ENCODE peak calls at places on chromosomes 11 and 22, in four cellular contexts. X is WTC11, D is K562, R is HepG2. T is an unnamed sample.

GRCh38 chr22:17444204-17444504 is 74.9 kb downstream of the CECR2 start:
- DNase-seq in X (no peak), D (no peak), R (no peak), T (no peak)

GRCh38 chr22:20128619-20128901 is 3.0 kb upstream of the ZDHHC8 start:
- DNase-seq in X (no peak), D (no peak), R (no peak), T (no peak)

GRCh38 chr11:31788066-31788465 is 23.1 kb downstream of the PAX6 start:
- DNase-seq in X (no peak), D (no peak), R (no peak), T (no peak)

GRCh38 chr11:17552392-17553248 is 5.6 kb downstream of the OTOG start:
- DNase-seq in X (no peak), D (no peak), R (no peak), T (no peak)

GRCh38 chr11:75272391-75272790 is 31.8 kb downstream of the TPBGL start:
- DNase-seq in X (no peak), D (no peak), R (no peak), T (no peak)

GRCh38 chr22:24181088-24181995 is at the start of gene SUSD2:
- DNase-seq in X (peak; percentile 44), D (peak; percentile 52), R (peak; percentile 76), T (peak; percentile 46)

GRCh38 chr11:120258661-120259060 is 18.7 kb downstream of the POU2F3 start:
- DNase-seq in X (no peak), D (no peak), R (no peak), T (no peak)

GRCh38 chr11:15843309-15843857 is 513.0 kb downstream of the SOX6 start:
- DNase-seq in X (no peak), D (no peak), R (no peak), T (no peak)

GRCh38 chr11:67316882-67317364 is 13.6 kb downstream of the SSH3 start:
- DNase-seq in X (no peak), D (no peak), R (no peak), T (no peak)

GRCh38 chr22:37618072-37618656 is 9.5 kb downstream of the GGA1 start:
- DNase-seq in X (no peak), D (no peak), R (no peak), T (no peak)

GRCh38 chr11:63613517-63614135 is 607 bp downstream of the PLAAT3 start:
- DNase-seq in X (peak; percentile 68), D (peak; percentile 25), R (no peak), T (no peak)

GRCh38 chr11:2360081-2360642 is 16.9 kb upstream of the CD81 start:
- DNase-seq in X (no peak), D (no peak), R (no peak), T (no peak)

GRCh38 chr11:61922539-61922938 is 5.2 kb upstream of the RAB3IL1 start:
- DNase-seq in X (no peak), D (peak; percentile 67), R (no peak), T (no peak)

GRCh38 chr11:93099811-93100210 is 98.0 kb downstream of the SLC36A4 start:
- DNase-seq in X (no peak), D (no peak), R (no peak), T (no peak)

GRCh38 chr22:47512617-47513016 is 750.2 kb downstream of the TBC1D22A start:
- DNase-seq in X (no peak), D (no peak), R (no peak), T (no peak)

GRCh38 chr22:34105461-34106062 is 185.3 kb upstream of the LARGE1 start:
- DNase-seq in X (peak; percentile 88), D (no peak), R (peak; percentile 31), T (peak; percentile 71)

GRCh38 chr11:121467965-121468364 is 15.2 kb upstream of the SORL1-AS1 start:
- DNase-seq in X (no peak), D (no peak), R (no peak), T (no peak)

GRCh38 chr22:31350410-31350863 is 4.3 kb upstream of the PATZ1 start:
- DNase-seq in X (peak; percentile 37), D (peak; percentile 23), R (peak; percentile 90), T (no peak)

GRCh38 chr11:79439430-79439892 is 1.4 kb downstream of the TENM4 start:
- DNase-seq in X (no peak), D (no peak), R (no peak), T (no peak)

GRCh38 chr11:12695221-12695794 is 21.1 kb downstream of the TEAD1 start:
- DNase-seq in X (no peak), D (no peak), R (no peak), T (no peak)

GRCh38 chr11:58968251-58968711 is 29.0 kb downstream of the GLYATL1 start:
- DNase-seq in X (no peak), D (no peak), R (no peak), T (no peak)

GRCh38 chr11:69953356-69953755 is 124.8 kb upstream of the ANO1 start:
- DNase-seq in X (no peak), D (no peak), R (no peak), T (no peak)

GRCh38 chr11:36012979-36013378 is 69.1 kb downstream of the LDLRAD3 start:
- DNase-seq in X (no peak), D (no peak), R (no peak), T (no peak)

GRCh38 chr11:64713031-64713780 is 9.8 kb downstream of the NRXN2 start:
- DNase-seq in X (peak; percentile 39), D (peak; percentile 33), R (no peak), T (peak; percentile 46)

GRCh38 chr11:104522650-104523049 is 358.7 kb upstream of the PDGFD start:
- DNase-seq in X (no peak), D (no peak), R (peak; percentile 0), T (no peak)

GRCh38 chr22:45630436-45630835 is 41.2 kb upstream of the ATXN10 start:
- DNase-seq in X (no peak), D (no peak), R (no peak), T (no peak)

GRCh38 chr11:123231777-123232176 is 36.7 kb upstream of the CLMP start:
- DNase-seq in X (no peak), D (no peak), R (no peak), T (no peak)

DNA sequence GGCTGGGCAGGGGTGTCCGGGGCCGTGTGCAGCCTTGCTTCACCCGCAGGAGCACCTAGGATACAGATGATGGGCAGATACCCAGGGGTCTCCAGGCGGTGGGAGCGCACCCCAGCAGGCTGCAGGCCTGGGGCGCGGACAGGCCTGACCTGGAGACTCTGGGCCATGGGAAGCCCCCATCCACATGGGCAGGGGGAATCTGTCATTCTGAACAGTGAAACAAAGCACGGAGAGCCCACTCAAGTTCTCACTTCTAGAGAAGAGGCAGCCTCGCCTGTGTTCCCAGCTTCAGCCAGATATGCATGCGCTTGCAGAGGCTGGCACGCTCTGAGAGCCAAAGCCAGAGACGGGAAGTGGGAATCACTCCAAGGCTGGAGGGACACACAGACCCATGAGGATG is 333.1 kb downstream of the BRD1 start:
- DNase-seq in X (no peak), D (no peak), R (no peak), T (no peak)
- TF ChIP-seq ELF4 in X (no peak), D (no peak), R (no peak), T (no peak)

DNA sequence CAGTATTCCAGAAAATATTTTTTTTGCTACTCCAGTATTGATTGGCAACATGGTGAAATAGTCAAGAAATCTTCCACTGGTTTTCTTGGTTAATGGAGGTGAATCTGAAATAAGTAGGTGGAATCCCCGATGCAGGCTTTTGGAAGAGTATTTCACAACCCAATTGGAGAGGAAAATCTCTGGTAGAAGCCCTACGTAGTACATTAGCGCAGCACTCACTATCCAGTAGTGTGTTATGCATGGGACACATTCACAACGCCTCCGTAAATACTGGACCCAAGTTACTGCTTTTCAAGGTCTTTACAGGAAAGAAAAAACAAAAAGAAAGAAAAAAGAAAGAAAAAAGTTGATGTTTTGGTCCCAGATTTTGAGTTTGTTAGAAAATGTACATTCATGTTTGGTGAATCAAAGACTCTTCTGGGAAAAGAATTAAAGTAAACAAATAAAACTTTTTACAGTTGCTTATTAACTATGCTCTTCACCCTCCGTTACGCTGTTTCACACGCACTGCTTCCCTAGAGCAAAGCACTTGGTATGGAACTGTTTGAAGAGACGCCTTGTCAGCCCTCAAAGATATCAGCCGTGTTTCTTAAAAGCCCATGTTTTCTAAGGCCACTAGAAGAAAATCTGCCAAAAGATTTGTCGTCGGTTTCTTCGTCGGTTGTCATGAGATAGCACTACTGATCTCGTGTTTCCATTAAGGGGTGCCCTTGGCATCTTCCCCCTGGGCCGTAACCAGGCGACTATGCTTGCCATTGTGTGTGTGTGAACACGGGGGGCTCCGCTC is 170.4 kb upstream of the CTSC start:
- DNase-seq in X (no peak), D (no peak), R (no peak), T (no peak)
- TF ChIP-seq ELF4 in X (no peak), D (no peak), R (no peak), T (no peak)

GRCh38 chr11:66012946-66013761 is 1.3 kb downstream of the CST6 start:
- DNase-seq in X (no peak), D (peak; percentile 55), R (no peak), T (no peak)

GRCh38 chr11:66013762-66014100 is 1.9 kb downstream of the CST6 start:
- DNase-seq in X (no peak), D (no peak), R (no peak), T (no peak)

GRCh38 chr11:66011785-66012303 is at the start of gene CST6:
- DNase-seq in X (peak; percentile 59), D (no peak), R (no peak), T (no peak)

GRCh38 chr11:66012371-66012945 is 650 bp downstream of the CST6 start:
- DNase-seq in X (no peak), D (no peak), R (no peak), T (no peak)

GRCh38 chr11:66011239-66011784 is 496 bp upstream of the CST6 start:
- DNase-seq in X (no peak), D (no peak), R (no peak), T (no peak)
- TF ChIP-seq ELF4 in X (no peak), D (no peak), R (no peak), T (no peak)

DNA sequence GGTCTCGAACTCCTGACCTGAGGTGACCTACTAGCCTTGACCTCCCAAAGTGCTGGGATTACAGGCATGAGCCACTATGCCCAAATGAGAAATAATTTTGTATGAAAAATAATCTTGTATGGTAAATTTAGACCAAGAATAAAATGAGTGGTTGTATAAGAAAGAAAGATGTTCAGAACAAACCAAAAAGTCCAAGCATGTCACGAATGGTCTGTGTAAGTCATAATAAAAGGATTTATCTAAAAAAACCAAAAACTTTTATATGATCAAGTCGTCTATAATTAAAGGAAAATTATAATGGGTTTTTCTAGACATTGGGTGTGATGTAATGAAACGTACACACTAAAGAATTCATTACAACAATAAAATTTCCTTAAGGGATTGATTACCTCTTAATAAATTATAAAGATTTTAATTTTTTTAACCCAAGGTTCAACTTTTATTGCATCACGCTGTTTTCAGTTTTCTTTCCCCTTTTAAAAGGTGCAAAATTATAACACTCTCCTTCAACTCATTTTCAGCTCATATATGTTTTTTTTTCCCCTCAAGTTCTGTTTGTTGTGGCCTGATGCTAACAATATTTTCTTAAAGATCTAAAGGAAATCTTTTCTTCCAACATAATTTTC is 8.9 kb upstream of the AQP11 start:
- DNase-seq in X (no peak), D (no peak), R (no peak), T (no peak)
- TF ChIP-seq ELF4 in X (no peak), D (no peak), R (no peak), T (no peak)

T was measured in HEK293T.